ENCODE peak calls at places on chromosomes 11 and 22, in nine cellular contexts. Z is neural progenitor cell, O is osteoblast, K is GM23338, Y is cardiac muscle cell, W is HFF-Myc, P is HL-60, U is prostate gland, M is lower lobe of right lung. I is an unnamed sample.

GRCh38 chr11:116256155-116256554 is 516.6 kb downstream of the BUD13 start:
- DNase-seq in Z (no peak), O (no peak), K (no peak), Y (no peak), W (no peak), P (no peak), U (no peak), M (no peak), I (no peak)

GRCh38 chr11:29962243-29962642 is 54.6 kb downstream of the KCNA4 start:
- DNase-seq in Z (peak; percentile 58), O (no peak), K (peak; percentile 87), Y (no peak), W (no peak), P (no peak), U (no peak), M (no peak), I (no peak)

GRCh38 chr11:63837027-63837688 is 1.8 kb upstream of the MARK2 start:
- DNase-seq in Z (peak; percentile 90), O (peak; percentile 96), K (peak; percentile 96), Y (peak; percentile 88), W (peak; percentile 67), P (peak; percentile 65), U (peak; percentile 85), M (peak; percentile 73), I (no peak)

GRCh38 chr22:30340911-30341685 is 14.4 kb upstream of the TBC1D10A start:
- DNase-seq in Z (no peak), O (no peak), K (no peak), Y (no peak), W (no peak), P (no peak), U (no peak), M (no peak), I (no peak)

GRCh38 chr11:87501388-87501787 is 463.7 kb downstream of the TMEM135 start:
- DNase-seq in Z (no peak), O (no peak), K (no peak), Y (no peak), W (no peak), P (no peak), U (no peak), M (no peak), I (no peak)

GRCh38 chr22:27045103-27045940 is 387.9 kb downstream of the MIAT start:
- DNase-seq in Z (no peak), O (no peak), K (peak; percentile 28), Y (no peak), W (peak; percentile 72), P (no peak), U (no peak), M (no peak), I (no peak)

GRCh38 chr11:126969865-126970479 is 30.6 kb downstream of the KIRREL3 start:
- DNase-seq in Z (peak; percentile 39), O (peak; percentile 69), K (peak; percentile 66), Y (peak; percentile 52), W (no peak), P (no peak), U (no peak), M (no peak), I (no peak)

GRCh38 chr11:113161671-113162589 is 152.5 kb upstream of the TTC12 start:
- DNase-seq in Z (no peak), O (no peak), K (no peak), Y (peak; percentile 25), W (no peak), P (no peak), U (no peak), M (no peak), I (no peak)

GRCh38 chr22:48577014-48577690 is 1250.5 kb downstream of the BRD1 start:
- DNase-seq in Z (peak; percentile 40), O (no peak), K (no peak), Y (peak; percentile 12), W (no peak), P (no peak), U (no peak), M (peak; percentile 37), I (no peak)

DNA sequence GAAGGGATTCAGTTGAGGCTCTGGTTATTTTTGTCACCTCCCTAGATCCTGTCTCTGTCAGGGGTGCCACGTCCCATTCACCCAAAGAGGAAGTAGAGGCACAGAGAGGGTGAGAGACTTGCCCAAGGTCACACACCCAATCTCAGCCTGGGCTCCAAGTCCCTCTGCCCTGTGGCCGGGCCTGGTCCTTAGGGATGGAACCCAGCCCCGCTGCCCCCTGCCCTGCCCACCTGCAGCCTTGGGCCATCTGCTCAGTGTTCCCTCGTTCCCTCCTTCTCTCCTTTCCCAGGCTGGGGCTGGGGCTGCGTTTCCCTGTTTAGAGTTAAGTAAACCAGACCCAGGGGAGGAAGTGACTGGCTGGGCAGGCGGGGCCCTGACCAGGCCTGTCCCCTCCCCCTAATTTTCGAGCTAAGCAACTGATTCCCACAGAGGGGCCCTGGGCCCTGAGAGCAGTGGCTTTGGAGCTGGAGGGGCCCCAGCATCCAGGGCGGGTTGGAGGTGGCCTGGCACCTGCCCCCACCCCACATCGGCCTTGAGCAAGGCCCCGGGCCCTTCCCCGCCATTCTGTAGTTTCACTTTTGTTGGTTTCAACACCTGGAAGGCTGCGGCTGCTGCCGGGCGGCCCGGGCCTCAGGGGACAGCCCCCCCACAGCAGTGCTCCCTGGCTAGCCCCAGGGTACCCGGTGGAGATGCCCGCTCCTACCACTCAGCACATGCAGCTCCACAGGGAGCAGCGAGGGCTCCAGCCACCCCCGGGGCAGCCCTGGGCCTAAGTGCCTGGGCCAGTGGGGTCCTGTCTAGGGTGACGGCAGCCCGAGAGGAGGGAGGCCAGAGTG is 1.5 kb downstream of the TCIRG1 start:
- DNase-seq in Z (peak; percentile 45), O (peak; percentile 99), K (peak; percentile 75), Y (peak; percentile 84), W (peak; percentile 19), P (peak; percentile 80), U (peak; percentile 56), M (peak; percentile 84), I (peak; percentile 28)
- TF ChIP-seq CTCF in Z (no peak), O (no peak), K (no peak), Y (no peak), W (no peak), P (no peak), U (no peak), M (no peak), I (no peak)

DNA sequence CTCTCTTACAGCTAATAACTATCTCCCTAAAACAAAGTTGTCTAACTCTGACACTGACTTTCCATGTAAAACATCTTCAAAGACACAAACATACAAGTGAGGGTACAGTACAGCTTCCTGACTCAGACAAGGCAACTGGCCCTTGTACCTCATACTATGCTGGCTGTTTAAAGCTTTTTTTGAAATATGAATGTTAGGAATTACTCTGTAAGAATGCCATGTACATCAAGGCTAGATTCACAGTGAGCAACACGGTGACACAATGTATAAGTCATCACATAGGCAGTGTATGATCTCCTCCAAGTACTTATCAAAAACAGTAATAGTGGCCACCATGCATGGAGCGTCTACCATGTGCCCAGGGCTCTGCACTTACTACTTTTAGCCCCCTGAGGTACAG is 28.6 kb downstream of the ALG8 start:
- DNase-seq in Z (no peak), O (no peak), K (no peak), Y (no peak), W (no peak), P (no peak), U (no peak), M (no peak), I (no peak)
- H3K4me3 ChIP-seq in Z (no peak overlapping the region), O (no peak overlapping the region), K (no peak overlapping the region), Y (no peak overlapping the region), W (no peak overlapping the region), P (no peak overlapping the region), U (no peak overlapping the region), M (no peak overlapping the region), I (no peak overlapping the region)

GRCh38 chr11:13354335-13354734 is 76.7 kb downstream of the BMAL1 start:
- DNase-seq in Z (peak; percentile 27), O (no peak), K (peak; percentile 76), Y (peak; percentile 37), W (no peak), P (peak; percentile 11), U (no peak), M (no peak), I (no peak)
- TF ChIP-seq CTCF in Z (peak; percentile 51), O (peak; percentile 63), K (peak; percentile 63), Y (peak; percentile 49), W (peak; percentile 30), P (peak; percentile 27), U (no peak), M (peak; percentile 12), I (peak; percentile 19)

GRCh38 chr11:121108413-121108812 is 7.4 kb downstream of the TECTA start:
- DNase-seq in Z (no peak), O (no peak), K (no peak), Y (no peak), W (no peak), P (no peak), U (no peak), M (no peak), I (no peak)

GRCh38 chr11:121111053-121111724 is 10.1 kb downstream of the TECTA start:
- DNase-seq in Z (no peak), O (no peak), K (no peak), Y (no peak), W (no peak), P (no peak), U (no peak), M (no peak), I (no peak)

GRCh38 chr11:121113611-121114010 is 12.6 kb downstream of the TECTA start:
- DNase-seq in Z (peak; percentile 35), O (no peak), K (no peak), Y (no peak), W (no peak), P (no peak), U (no peak), M (no peak), I (no peak)

GRCh38 chr11:121109916-121110656 is 9.0 kb downstream of the TECTA start:
- DNase-seq in Z (no peak), O (no peak), K (no peak), Y (no peak), W (no peak), P (no peak), U (no peak), M (no peak), I (no peak)

GRCh38 chr11:121112498-121113455 is 11.7 kb downstream of the TECTA start:
- DNase-seq in Z (peak; percentile 81), O (peak; percentile 92), K (peak; percentile 95), Y (peak; percentile 85), W (peak; percentile 40), P (peak; percentile 16), U (peak; percentile 67), M (peak; percentile 69), I (peak; percentile 31)
- H3K4me3 ChIP-seq in Z (no peak overlapping the region), O (no peak overlapping the region), K (no peak overlapping the region), Y (no peak overlapping the region), W (no peak overlapping the region), P (no peak overlapping the region), U (no peak overlapping the region), M (no peak overlapping the region), I (no peak overlapping the region)

GRCh38 chr11:19766206-19766605 is 53.6 kb downstream of the NAV2 start:
- DNase-seq in Z (peak; percentile 52), O (no peak), K (no peak), Y (peak; percentile 53), W (no peak), P (no peak), U (no peak), M (no peak), I (no peak)
- TF ChIP-seq CTCF in Z (no peak), O (no peak), K (no peak), Y (no peak), W (no peak), P (no peak), U (no peak), M (no peak), I (no peak)